ENCODE peak calls at places on chromosomes 11 and 22, in five cellular contexts. I, Z, O, H and W are unnamed samples.

GRCh38 chr11:99325807-99326206 is 305.1 kb downstream of the CNTN5 start:
- DNase-seq in I (peak), Z (peak), O (no peak), H (no peak), W (no peak)

GRCh38 chr11:32312865-32313403 is 122.4 kb downstream of the WT1 start:
- DNase-seq in I (peak), Z (peak), O (no peak), H (no peak), W (no peak)

GRCh38 chr22:41350087-41350486 is 31.7 kb upstream of the TEF start:
- DNase-seq in I (no peak), Z (no peak), O (no peak), H (no peak), W (no peak)

GRCh38 chr11:102653744-102654291 is 28.7 kb upstream of the MMP20 start:
- DNase-seq in I (peak), Z (no peak), O (no peak), H (no peak), W (no peak)

GRCh38 chr11:19873730-19874129 is 161.1 kb downstream of the NAV2 start:
- DNase-seq in I (no peak), Z (peak), O (no peak), H (no peak), W (no peak)

GRCh38 chr11:112610494-112610893 is 349.8 kb upstream of the PLET1 start:
- DNase-seq in I (no peak), Z (no peak), O (no peak), H (no peak), W (no peak)

GRCh38 chr11:120626791-120627190 is 115.2 kb downstream of the GRIK4 start:
- DNase-seq in I (no peak), Z (no peak), O (no peak), H (no peak), W (no peak)

GRCh38 chr11:73072935-73073481 is 69.1 kb downstream of the FCHSD2 start:
- DNase-seq in I (peak), Z (no peak), O (no peak), H (no peak), W (no peak)

GRCh38 chr22:31036671-31037550 is 44.2 kb upstream of the SMTN start:
- DNase-seq in I (peak), Z (no peak), O (peak), H (peak), W (no peak)

GRCh38 chr11:62923634-62924411 is 2.7 kb upstream of the CHRM1 start:
- DNase-seq in I (no peak), Z (peak), O (no peak), H (no peak), W (peak)

GRCh38 chr22:39136317-39136716 is 16.2 kb downstream of the CBX7 start:
- DNase-seq in I (no peak), Z (no peak), O (no peak), H (no peak), W (no peak)

GRCh38 chr11:108647701-108648527 is 17.0 kb upstream of the DDX10 start:
- DNase-seq in I (peak), Z (peak), O (peak), H (peak), W (peak)

GRCh38 chr11:133582731-133583130 is 50.4 kb upstream of the OPCML start:
- DNase-seq in I (no peak), Z (no peak), O (no peak), H (no peak), W (no peak)

GRCh38 chr22:30078320-30079311 is 1.6 kb upstream of the HORMAD2 start:
- DNase-seq in I (no peak), Z (no peak), O (no peak), H (no peak), W (no peak)

DNA sequence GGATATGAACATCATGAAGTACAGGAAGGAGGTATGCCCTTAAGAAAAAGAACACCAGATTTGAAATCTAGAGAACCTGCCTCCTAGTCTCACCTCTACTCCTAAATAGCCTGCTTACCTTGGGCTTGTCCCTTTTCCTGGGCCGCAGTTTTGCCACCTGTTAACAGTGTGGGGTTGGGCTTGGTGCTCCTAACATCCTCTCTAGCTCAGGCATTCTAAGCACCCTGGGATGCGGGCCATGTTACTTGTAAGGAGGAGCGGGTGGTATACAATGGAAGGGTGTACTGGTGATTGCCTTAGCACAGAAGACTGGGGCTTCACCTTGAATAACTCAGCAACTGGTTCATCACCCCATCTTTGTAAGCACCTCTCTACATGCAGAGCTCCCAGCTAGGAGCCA is 48.7 kb downstream of the TIMP3 start:
- DNase-seq in I (no peak), Z (no peak), O (no peak), H (no peak), W (no peak)
- H3K4me3 ChIP-seq in I (no peak), Z (no peak), O (no peak), H (no peak), W (no peak)

GRCh38 chr11:16925495-16926065 is 88.6 kb downstream of the PLEKHA7 start:
- DNase-seq in I (no peak), Z (peak), O (peak), H (no peak), W (no peak)

GRCh38 chr11:16926868-16927267 is 87.3 kb downstream of the PLEKHA7 start:
- DNase-seq in I (no peak), Z (peak), O (no peak), H (no peak), W (no peak)

GRCh38 chr11:16923987-16924386 is 90.2 kb downstream of the PLEKHA7 start:
- DNase-seq in I (no peak), Z (peak), O (no peak), H (no peak), W (no peak)

GRCh38 chr11:16924826-16925494 is 89.3 kb downstream of the PLEKHA7 start:
- DNase-seq in I (no peak), Z (peak), O (peak), H (no peak), W (peak)

GRCh38 chr11:16924462-16924825 is 89.8 kb downstream of the PLEKHA7 start:
- DNase-seq in I (no peak), Z (no peak), O (no peak), H (no peak), W (no peak)
- H3K4me3 ChIP-seq in I (no peak), Z (no peak), O (peak), H (no peak), W (peak)

GRCh38 chr11:70682056-70682455 is 283.7 kb downstream of the CTTN start:
- DNase-seq in I (no peak), Z (no peak), O (no peak), H (no peak), W (no peak)
- H3K4me3 ChIP-seq in I (no peak), Z (no peak), O (no peak), H (no peak), W (no peak)

GRCh38 chr22:37563153-37564081 is 3.1 kb downstream of the CDC42EP1 start:
- DNase-seq in I (peak), Z (peak), O (peak), H (peak), W (no peak)
- H3K4me3 ChIP-seq in I (no peak), Z (no peak), O (no peak), H (peak), W (peak)

GRCh38 chr11:9092085-9092484 is 686 bp upstream of the SCUBE2 start:
- DNase-seq in I (no peak), Z (no peak), O (no peak), H (no peak), W (no peak)
- H3K4me3 ChIP-seq in I (no peak), Z (no peak), O (no peak), H (no peak), W (peak)

GRCh38 chr11:69159153-69159850 is 3.6 kb downstream of the SMIM38 start:
- DNase-seq in I (no peak), Z (no peak), O (no peak), H (no peak), W (no peak)

GRCh38 chr11:69160296-69161116 is 4.8 kb downstream of the SMIM38 start:
- DNase-seq in I (no peak), Z (no peak), O (no peak), H (no peak), W (no peak)

GRCh38 chr11:69158301-69159152 is 2.8 kb downstream of the SMIM38 start:
- DNase-seq in I (no peak), Z (no peak), O (no peak), H (no peak), W (no peak)

GRCh38 chr11:69162505-69162904 is 6.8 kb downstream of the SMIM38 start:
- DNase-seq in I (no peak), Z (no peak), O (no peak), H (no peak), W (no peak)

GRCh38 chr11:69161117-69161407 is 5.3 kb downstream of the SMIM38 start:
- DNase-seq in I (no peak), Z (no peak), O (no peak), H (no peak), W (no peak)
- H3K4me3 ChIP-seq in I (no peak), Z (no peak), O (no peak), H (no peak), W (no peak)

DNA sequence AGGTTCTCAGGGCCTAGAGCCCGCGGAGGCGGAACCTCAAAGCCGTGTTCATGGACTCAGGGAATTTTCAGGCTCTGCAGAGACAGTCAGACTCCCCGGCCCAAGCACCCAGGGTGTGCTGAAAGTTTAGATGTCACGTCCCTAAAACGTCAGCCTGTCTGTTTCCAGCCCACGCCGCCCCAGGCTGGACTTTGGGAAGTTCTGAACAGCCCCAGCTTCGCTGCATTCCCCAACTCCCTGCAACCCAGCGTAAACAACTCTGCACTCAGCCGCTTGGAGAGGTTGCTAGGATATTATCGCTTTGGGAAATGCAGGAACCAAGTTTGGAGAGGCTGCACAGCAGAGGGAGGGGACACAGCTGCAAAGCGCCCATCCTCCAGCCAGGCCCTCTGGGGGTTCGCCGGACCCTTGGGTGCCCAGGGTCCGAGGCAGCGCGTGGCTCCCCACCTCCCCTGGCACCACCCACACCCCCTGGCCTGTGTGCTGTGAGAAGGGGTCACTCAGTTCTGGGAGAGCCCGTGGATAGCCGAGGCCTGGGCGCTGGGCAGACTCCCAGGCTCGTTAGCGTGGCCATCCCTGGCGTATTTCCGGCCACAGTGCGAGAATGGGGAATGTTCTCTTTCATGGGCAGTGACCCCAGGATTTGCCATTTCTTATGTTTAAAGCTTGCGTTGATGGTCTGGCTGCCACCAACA is 120.5 kb upstream of the FGF3 start:
- DNase-seq in I (peak), Z (no peak), O (peak), H (no peak), W (no peak)
- H3K4me3 ChIP-seq in I (no peak), Z (no peak), O (no peak), H (no peak), W (no peak)